ENCODE peak calls at places on chromosomes 5 and 9, in nine cellular contexts. B, L, U, S, M, Z, X, W and C are unnamed samples. For H3K36me3, the result is how much of the 10 kb centered on the place peaks cover.

GRCh38 chr5:83900307-83900706 is 179.7 kb upstream of the HAPLN1 start:
- DNase-seq in B (no peak), L (peak), U (no peak), S (no peak), M (no peak), Z (no peak), X (no peak), W (no peak), C (peak)

GRCh38 chr9:4762889-4763521 is 22.0 kb upstream of the AK3 start:
- DNase-seq in B (no peak), L (no peak), U (peak), S (peak), M (no peak), Z (no peak), X (peak), W (no peak), C (peak)

GRCh38 chr5:178338126-178338749 is 105.6 kb upstream of the PHYKPL start:
- DNase-seq in B (no peak), L (no peak), U (no peak), S (no peak), M (no peak), Z (no peak), X (no peak), W (no peak), C (no peak)

GRCh38 chr9:97819735-97820134 is 33.3 kb upstream of the FOXE1 start:
- DNase-seq in B (no peak), L (no peak), U (no peak), S (no peak), M (no peak), Z (no peak), X (no peak), W (no peak), C (no peak)

GRCh38 chr9:95048225-95049087 is 269.1 kb downstream of the FANCC start:
- DNase-seq in B (peak), L (peak), U (peak), S (peak), M (no peak), Z (no peak), X (peak), W (peak), C (peak)

GRCh38 chr9:26723486-26723885 is 169.1 kb downstream of the CAAP1 start:
- DNase-seq in B (peak), L (peak), U (peak), S (no peak), M (no peak), Z (no peak), X (peak), W (no peak), C (peak)

GRCh38 chr5:106195679-106196078 is 1475.1 kb downstream of the EFNA5 start:
- DNase-seq in B (no peak), L (no peak), U (no peak), S (no peak), M (no peak), Z (no peak), X (no peak), W (no peak), C (no peak)

GRCh38 chr9:132776891-132777290 is 101.2 kb downstream of the AK8 start:
- DNase-seq in B (no peak), L (no peak), U (no peak), S (no peak), M (no peak), Z (no peak), X (no peak), W (no peak), C (no peak)

GRCh38 chr9:130922815-130923610 is 16.0 kb downstream of the FIBCD1 start:
- DNase-seq in B (no peak), L (no peak), U (no peak), S (no peak), M (no peak), Z (no peak), X (no peak), W (no peak), C (no peak)

GRCh38 chr5:1417586-1418225 is 27.5 kb downstream of the SLC6A3 start:
- DNase-seq in B (peak), L (peak), U (no peak), S (no peak), M (no peak), Z (no peak), X (peak), W (no peak), C (no peak)

GRCh38 chr5:168967882-168968620 is 332.9 kb downstream of the SLIT3 start:
- DNase-seq in B (no peak), L (no peak), U (no peak), S (no peak), M (no peak), Z (no peak), X (peak), W (no peak), C (no peak)

GRCh38 chr9:126962336-126962735 is 47.8 kb downstream of the RALGPS1 start:
- DNase-seq in B (no peak), L (no peak), U (no peak), S (no peak), M (no peak), Z (no peak), X (no peak), W (no peak), C (no peak)

GRCh38 chr5:127940854-127941253 is 142.7 kb upstream of the SLC12A2 start:
- DNase-seq in B (no peak), L (no peak), U (no peak), S (no peak), M (no peak), Z (no peak), X (no peak), W (no peak), C (peak)

GRCh38 chr5:75536694-75537360 is 25.1 kb downstream of the POLK start:
- DNase-seq in B (no peak), L (no peak), U (no peak), S (no peak), M (no peak), Z (no peak), X (no peak), W (no peak), C (no peak)

GRCh38 chr5:169103586-169104174 is 197.3 kb downstream of the SLIT3 start:
- DNase-seq in B (no peak), L (no peak), U (no peak), S (no peak), M (no peak), Z (no peak), X (peak), W (no peak), C (no peak)

GRCh38 chr5:135996611-135997010 is 32.2 kb upstream of the TGFBI start:
- DNase-seq in B (no peak), L (no peak), U (no peak), S (no peak), M (peak), Z (no peak), X (no peak), W (no peak), C (no peak)

GRCh38 chr9:97668485-97668884 is 28.7 kb downstream of the XPA start:
- DNase-seq in B (no peak), L (no peak), U (no peak), S (no peak), M (no peak), Z (no peak), X (no peak), W (no peak), C (no peak)

GRCh38 chr9:91897201-91897600 is 52.8 kb downstream of the ROR2 start:
- DNase-seq in B (no peak), L (no peak), U (no peak), S (no peak), M (peak), Z (no peak), X (no peak), W (no peak), C (no peak)

GRCh38 chr9:93595861-93596365 is 19.5 kb downstream of the PHF2 start:
- DNase-seq in B (no peak), L (no peak), U (no peak), S (no peak), M (no peak), Z (no peak), X (peak), W (no peak), C (no peak)

GRCh38 chr5:154840435-154841272 is 9.7 kb downstream of the FAXDC2 start:
- DNase-seq in B (no peak), L (no peak), U (no peak), S (no peak), M (no peak), Z (no peak), X (no peak), W (no peak), C (peak)

GRCh38 chr5:35947085-35947484 is 8.7 kb upstream of the CAPSL start:
- DNase-seq in B (no peak), L (no peak), U (no peak), S (no peak), M (no peak), Z (no peak), X (no peak), W (no peak), C (no peak)

GRCh38 chr9:5626727-5627634 is 1.9 kb upstream of the RIC1 start:
- DNase-seq in B (peak), L (peak), U (peak), S (peak), M (peak), Z (no peak), X (no peak), W (peak), C (peak)

GRCh38 chr5:28027851-28028250 is 989.5 kb upstream of the CDH9 start:
- DNase-seq in B (no peak), L (no peak), U (no peak), S (no peak), M (no peak), Z (no peak), X (no peak), W (no peak), C (no peak)

GRCh38 chr5:80990527-80990926 is 30.4 kb downstream of the RASGRF2 start:
- DNase-seq in B (no peak), L (no peak), U (no peak), S (no peak), M (no peak), Z (no peak), X (no peak), W (no peak), C (no peak)

GRCh38 chr5:150590979-150591411 is 49.5 kb upstream of the SYNPO start:
- DNase-seq in B (peak), L (no peak), U (peak), S (peak), M (peak), Z (no peak), X (peak), W (peak), C (no peak)
- H3K36me3 ChIP-seq in B (under half), L (under half), U (under half), S (under half), M (under half), Z (under half), X (under half), W (under half), C (under half)

DNA sequence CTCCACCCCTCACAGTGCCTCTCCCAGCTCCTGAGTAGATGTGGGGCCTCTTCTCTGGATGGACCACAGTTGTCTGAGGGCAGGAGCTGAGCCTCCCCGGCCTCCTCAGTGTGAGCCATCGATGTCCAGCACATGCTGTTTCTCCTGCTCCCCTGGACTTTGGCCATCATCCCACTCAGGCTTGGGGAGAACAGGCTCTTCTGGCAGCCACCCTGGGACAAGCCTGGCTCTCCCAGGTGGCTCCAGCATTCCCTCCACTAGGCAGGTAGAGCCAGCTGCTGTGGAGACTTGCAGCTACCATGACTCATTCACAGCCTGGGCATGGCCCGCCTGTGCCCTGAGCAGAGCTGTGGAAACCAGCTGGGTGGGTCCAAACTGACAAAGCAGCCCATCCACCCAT is 77.0 kb downstream of the CSNK1A1 start:
- DNase-seq in B (no peak), L (no peak), U (no peak), S (no peak), M (no peak), Z (no peak), X (peak), W (no peak), C (no peak)
- TF ChIP-seq CTCF in B (no peak), L (no peak), U (no peak), S (no peak), M (no peak), Z (peak), X (no peak), W (no peak), C (no peak)

DNA sequence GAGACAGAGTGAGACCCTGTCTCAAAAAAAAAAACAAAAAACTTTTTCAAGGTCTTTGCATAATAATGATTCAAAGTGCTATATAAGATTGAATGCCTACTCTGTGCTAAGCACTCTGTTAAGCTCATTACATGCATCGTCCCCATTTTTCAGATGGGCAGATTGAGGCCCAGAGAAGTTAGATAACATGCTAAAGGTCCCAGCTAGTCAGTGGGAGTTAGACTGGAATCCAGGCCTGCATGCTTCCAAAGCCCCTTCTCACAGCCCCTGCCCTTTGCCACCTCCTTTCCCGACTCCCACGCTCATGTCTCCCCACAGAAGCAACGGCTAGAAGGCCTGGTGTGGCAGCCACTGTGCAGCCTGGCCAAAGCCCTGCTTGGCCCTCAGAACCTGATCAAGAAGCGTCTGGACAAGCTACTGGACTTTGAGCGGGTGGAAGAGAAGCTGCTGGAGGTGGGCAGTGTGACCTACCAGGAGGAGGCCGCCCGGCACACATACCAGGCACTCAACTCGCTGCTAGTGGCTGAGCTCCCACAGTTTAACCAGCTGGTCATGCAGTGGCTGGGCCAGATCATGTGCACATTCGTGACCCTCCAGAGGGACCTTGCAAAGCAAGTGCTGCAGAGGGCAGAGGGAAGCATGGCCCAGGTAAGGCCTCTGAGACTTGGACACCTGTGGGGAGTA is 40.3 kb downstream of the ARHGEF37 start:
- DNase-seq in B (no peak), L (no peak), U (no peak), S (no peak), M (no peak), Z (no peak), X (no peak), W (no peak), C (no peak)
- H3K36me3 ChIP-seq in B (under half), L (under half), U (half or more), S (under half), M (under half), Z (under half), X (half or more), W (under half), C (under half)

GRCh38 chr5:176785184-176786145 is 24.9 kb upstream of the UNC5A start:
- DNase-seq in B (no peak), L (no peak), U (no peak), S (no peak), M (no peak), Z (no peak), X (no peak), W (no peak), C (no peak)
- TF ChIP-seq CTCF in B (no peak), L (peak), U (no peak), S (no peak), M (no peak), Z (no peak), X (no peak), W (no peak), C (no peak)

GRCh38 chr5:177140312-177140711 is 6.7 kb downstream of the NSD1 start:
- DNase-seq in B (no peak), L (no peak), U (no peak), S (no peak), M (no peak), Z (no peak), X (no peak), W (no peak), C (no peak)
- H3K36me3 ChIP-seq in B (under half), L (under half), U (half or more), S (under half), M (under half), Z (under half), X (under half), W (under half), C (under half)

GRCh38 chr9:78958887-78959286 is 612.9 kb upstream of the TLE4 start:
- DNase-seq in B (no peak), L (peak), U (no peak), S (no peak), M (no peak), Z (no peak), X (no peak), W (no peak), C (no peak)
- TF ChIP-seq CTCF in B (no peak), L (peak), U (no peak), S (peak), M (no peak), Z (no peak), X (no peak), W (no peak), C (no peak)

GRCh38 chr9:33300546-33300945 is 10.2 kb downstream of the NFX1 start:
- DNase-seq in B (peak), L (no peak), U (no peak), S (no peak), M (no peak), Z (no peak), X (no peak), W (no peak), C (no peak)
- H3K36me3 ChIP-seq in B (under half), L (half or more), U (half or more), S (under half), M (half or more), Z (under half), X (half or more), W (under half), C (half or more)